ENCODE peak calls at places on chromosome 11, in nine cellular contexts. D is PC-9, L is heart left ventricle, T is GM23248, S is HCT116, C is lower lobe of right lung, Z is NT2/D1, R is neural progenitor cell, H is IMR-90. A is an unnamed sample. For H3K4me1, the result is how much of the 10 kb centered on the place peaks cover.

GRCh38 chr11:84384637-84385227 is 1098.6 kb upstream of the CCDC90B start:
- DNase-seq in D (no peak), L (no peak), T (peak), S (no peak), C (no peak), Z (peak), R (peak), H (peak), A (peak)

GRCh38 chr11:14642873-14643696 is 519 bp upstream of the PDE3B start:
- DNase-seq in D (no peak), L (no peak), T (no peak), S (no peak), C (no peak), Z (no peak), R (peak), H (no peak), A (no peak)

GRCh38 chr11:121318848-121319834 is 26.6 kb downstream of the SC5D start:
- DNase-seq in D (no peak), L (no peak), T (peak), S (peak), C (no peak), Z (no peak), R (peak), H (peak), A (peak)

GRCh38 chr11:78350646-78351165 is 66.9 kb downstream of the GAB2 start:
- DNase-seq in D (no peak), L (no peak), T (peak), S (no peak), C (no peak), Z (no peak), R (peak), H (peak), A (no peak)

GRCh38 chr11:84687433-84687832 is 939.7 kb downstream of the DLG2 start:
- DNase-seq in D (peak), L (no peak), T (no peak), S (no peak), C (no peak), Z (no peak), R (no peak), H (no peak), A (peak)

GRCh38 chr11:10540546-10540914 is 457 bp downstream of the RNF141 start:
- DNase-seq in D (no peak), L (no peak), T (no peak), S (no peak), C (no peak), Z (no peak), R (peak), H (peak), A (no peak)

GRCh38 chr11:12577746-12578644 is 96.2 kb upstream of the TEAD1 start:
- DNase-seq in D (no peak), L (no peak), T (no peak), S (no peak), C (no peak), Z (no peak), R (peak), H (no peak), A (peak)

GRCh38 chr11:64713031-64713780 is 9.8 kb downstream of the NRXN2 start:
- DNase-seq in D (no peak), L (peak), T (peak), S (no peak), C (peak), Z (no peak), R (peak), H (peak), A (no peak)

GRCh38 chr11:44066732-44067131 is 662 bp downstream of the ACCS start:
- DNase-seq in D (peak), L (no peak), T (peak), S (peak), C (no peak), Z (no peak), R (no peak), H (peak), A (peak)

GRCh38 chr11:73396985-73397384 is 20.8 kb downstream of the RELT start:
- DNase-seq in D (no peak), L (no peak), T (no peak), S (no peak), C (no peak), Z (no peak), R (no peak), H (no peak), A (no peak)

GRCh38 chr11:31779268-31779879 is 31.7 kb downstream of the PAX6 start:
- DNase-seq in D (no peak), L (no peak), T (peak), S (no peak), C (no peak), Z (no peak), R (peak), H (peak), A (peak)

GRCh38 chr11:125170406-125171031 is 6.0 kb downstream of the PKNOX2 start:
- DNase-seq in D (no peak), L (peak), T (peak), S (no peak), C (no peak), Z (no peak), R (peak), H (peak), A (no peak)

GRCh38 chr11:13098067-13098466 is 89.0 kb downstream of the RASSF10 start:
- DNase-seq in D (peak), L (no peak), T (peak), S (no peak), C (no peak), Z (no peak), R (peak), H (no peak), A (peak)

GRCh38 chr11:75475767-75476650 is 43.0 kb upstream of the KLHL35 start:
- DNase-seq in D (no peak), L (peak), T (peak), S (no peak), C (peak), Z (no peak), R (no peak), H (peak), A (peak)

DNA sequence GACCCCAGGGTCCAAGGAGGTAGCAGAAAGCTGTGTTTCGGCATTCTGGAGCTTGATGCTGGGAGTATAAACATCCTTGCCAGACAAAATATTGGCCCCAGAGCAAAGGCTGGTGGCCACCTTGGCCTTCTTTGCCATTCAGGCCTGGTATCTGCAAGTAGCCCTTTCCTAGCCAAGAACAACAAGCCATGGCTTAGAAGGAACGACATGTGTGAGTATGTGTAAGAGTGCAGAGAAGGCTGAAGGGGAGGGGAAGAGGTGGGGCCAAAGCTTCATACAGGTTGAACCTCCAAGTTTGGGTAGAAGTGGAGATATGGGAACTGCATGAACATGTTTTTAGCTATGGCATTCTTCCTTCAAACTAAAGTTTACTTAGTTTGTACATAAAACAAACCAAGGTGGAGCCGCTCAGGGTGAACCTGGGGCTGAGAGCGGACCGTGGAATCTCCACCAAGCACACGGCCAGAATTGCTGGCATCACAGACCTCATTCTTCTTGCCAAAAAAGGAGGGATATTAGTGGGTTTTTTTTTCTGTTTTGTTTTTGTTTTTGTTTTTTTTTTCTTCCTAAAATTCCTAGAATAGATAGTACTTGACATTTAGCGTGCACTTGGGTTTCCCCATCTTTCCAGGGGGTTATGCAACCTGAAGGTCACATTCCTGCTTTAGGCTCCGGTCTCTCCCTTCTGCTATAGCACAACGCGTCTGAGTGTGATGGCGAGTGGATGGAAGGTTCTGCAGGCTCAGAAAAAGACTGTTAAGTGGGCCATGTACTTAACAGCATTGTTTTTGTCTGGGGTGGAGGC is 70.9 kb downstream of the ADAMTS15 start:
- DNase-seq in D (no peak), L (no peak), T (no peak), S (no peak), C (no peak), Z (no peak), R (no peak), H (no peak), A (no peak)
- H3K4me1 ChIP-seq in D (under half), L (under half), T (under half), S (under half), C (under half), Z (under half), R (under half), H (under half), A (under half)

GRCh38 chr11:1510928-1511327 is 24.3 kb upstream of the MOB2 start:
- DNase-seq in D (no peak), L (peak), T (peak), S (no peak), C (no peak), Z (no peak), R (no peak), H (no peak), A (no peak)
- H3K4me1 ChIP-seq in D (under half), L (half or more), T (under half), S (under half), C (half or more), Z (under half), R (under half), H (under half), A (under half)

GRCh38 chr11:57792060-57792541 is 30.5 kb downstream of the CTNND1 start:
- DNase-seq in D (peak), L (peak), T (no peak), S (no peak), C (peak), Z (no peak), R (no peak), H (peak), A (no peak)
- H3K4me1 ChIP-seq in D (half or more), L (under half), T (under half), S (under half), C (half or more), Z (under half), R (under half), H (under half), A (under half)

GRCh38 chr11:122711831-122712378 is 56.4 kb downstream of the UBASH3B start:
- DNase-seq in D (peak), L (no peak), T (peak), S (no peak), C (no peak), Z (no peak), R (no peak), H (no peak), A (peak)
- H3K4me1 ChIP-seq in D (under half), L (under half), T (under half), S (under half), C (under half), Z (under half), R (under half), H (under half), A (under half)

GRCh38 chr11:95916049-95916448 is 7.9 kb downstream of the MTMR2 start:
- DNase-seq in D (no peak), L (no peak), T (no peak), S (no peak), C (no peak), Z (no peak), R (no peak), H (no peak), A (no peak)
- H3K4me1 ChIP-seq in D (under half), L (under half), T (under half), S (under half), C (under half), Z (under half), R (under half), H (under half), A (under half)

DNA sequence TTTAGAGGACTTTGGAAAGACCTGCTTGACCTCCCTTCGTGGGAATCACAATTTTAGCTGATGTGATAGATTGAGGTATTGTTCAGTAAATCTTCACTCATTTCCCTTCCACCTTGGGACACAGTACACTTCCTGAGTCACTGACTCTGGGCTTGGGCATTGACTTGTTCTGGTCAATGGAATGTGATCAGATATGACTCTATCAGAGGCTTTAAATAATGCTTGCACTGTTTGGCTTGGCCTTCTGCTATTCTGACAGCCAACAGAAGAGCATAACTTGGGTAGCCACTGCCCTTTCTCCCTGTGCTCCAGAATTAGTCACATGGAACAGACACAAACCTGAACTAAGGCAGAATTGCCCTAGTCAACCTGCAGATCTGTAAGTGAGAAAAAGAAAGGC is 12.5 kb downstream of the PRR5L start:
- DNase-seq in D (no peak), L (no peak), T (peak), S (no peak), C (no peak), Z (no peak), R (no peak), H (no peak), A (peak)
- H3K4me1 ChIP-seq in D (under half), L (under half), T (under half), S (under half), C (under half), Z (under half), R (under half), H (under half), A (under half)

GRCh38 chr11:114108501-114109205 is 49.1 kb downstream of the ZBTB16 start:
- DNase-seq in D (no peak), L (no peak), T (no peak), S (no peak), C (no peak), Z (no peak), R (no peak), H (no peak), A (no peak)

GRCh38 chr11:114102993-114103896 is 43.7 kb downstream of the ZBTB16 start:
- DNase-seq in D (no peak), L (no peak), T (no peak), S (no peak), C (no peak), Z (no peak), R (no peak), H (no peak), A (no peak)

GRCh38 chr11:114110123-114110522 is 50.6 kb downstream of the ZBTB16 start:
- DNase-seq in D (no peak), L (no peak), T (no peak), S (no peak), C (no peak), Z (no peak), R (no peak), H (no peak), A (no peak)

GRCh38 chr11:114109206-114110090 is 49.9 kb downstream of the ZBTB16 start:
- DNase-seq in D (no peak), L (no peak), T (no peak), S (no peak), C (no peak), Z (no peak), R (no peak), H (no peak), A (no peak)

GRCh38 chr11:114106986-114107385 is 47.5 kb downstream of the ZBTB16 start:
- DNase-seq in D (no peak), L (no peak), T (no peak), S (no peak), C (no peak), Z (no peak), R (no peak), H (no peak), A (no peak)
- H3K4me1 ChIP-seq in D (under half), L (under half), T (under half), S (under half), C (half or more), Z (under half), R (half or more), H (under half), A (under half)

GRCh38 chr11:96149743-96150555 is 193.0 kb downstream of the MAML2 start:
- DNase-seq in D (peak), L (no peak), T (peak), S (no peak), C (no peak), Z (no peak), R (no peak), H (peak), A (peak)
- H3K4me1 ChIP-seq in D (under half), L (under half), T (half or more), S (under half), C (under half), Z (under half), R (under half), H (under half), A (half or more)

GRCh38 chr11:130476922-130477491 is 28.6 kb downstream of the ADAMTS15 start:
- DNase-seq in D (no peak), L (peak), T (no peak), S (no peak), C (no peak), Z (no peak), R (no peak), H (no peak), A (no peak)
- H3K4me1 ChIP-seq in D (under half), L (under half), T (under half), S (under half), C (under half), Z (under half), R (under half), H (under half), A (under half)

A was measured in PC-3.